ENCODE peak calls at places on chromosome 20, in four cellular contexts. J, S, K and M are unnamed samples.

GRCh38 chr20:34195355-34195754 is 45.9 kb upstream of the ASIP start:
- DNase-seq in J (no peak), S (no peak), K (no peak), M (no peak)

GRCh38 chr20:37398750-37399621 is 53.0 kb downstream of the SRC start:
- DNase-seq in J (peak), S (no peak), K (no peak), M (no peak)

GRCh38 chr20:48683467-48684175 is 144.2 kb downstream of the PREX1 start:
- DNase-seq in J (no peak), S (no peak), K (no peak), M (no peak)

GRCh38 chr20:63495771-63496403 is 3.0 kb downstream of the EEF1A2 start:
- DNase-seq in J (peak), S (peak), K (no peak), M (peak)

GRCh38 chr20:6519556-6519955 is 247.9 kb upstream of the BMP2 start:
- DNase-seq in J (no peak), S (no peak), K (no peak), M (no peak)

GRCh38 chr20:64084209-64085152 is at the start of gene LKAAEAR1:
- DNase-seq in J (no peak), S (no peak), K (no peak), M (no peak)

GRCh38 chr20:36818831-36819230 is 45.3 kb upstream of the DSN1 start:
- DNase-seq in J (no peak), S (no peak), K (no peak), M (no peak)

GRCh38 chr20:57530327-57530981 is 5.5 kb upstream of the CTCFL start:
- DNase-seq in J (no peak), S (no peak), K (no peak), M (no peak)

GRCh38 chr20:7195704-7196103 is 428.2 kb downstream of the BMP2 start:
- DNase-seq in J (no peak), S (no peak), K (no peak), M (no peak)

GRCh38 chr20:8424986-8425385 is 292.9 kb downstream of the PLCB1 start:
- DNase-seq in J (no peak), S (no peak), K (no peak), M (no peak)

GRCh38 chr20:48599106-48599747 is 228.6 kb downstream of the PREX1 start:
- DNase-seq in J (no peak), S (no peak), K (no peak), M (no peak)

GRCh38 chr20:57600324-57601210 is 19.7 kb downstream of the ZBP1 start:
- DNase-seq in J (no peak), S (no peak), K (no peak), M (peak)

GRCh38 chr20:19743650-19744015 is 14.4 kb upstream of the RIN2 start:
- DNase-seq in J (no peak), S (no peak), K (no peak), M (no peak)
- TF ChIP-seq CHD4 in J (no peak), S (no peak), K (no peak), M (no peak)

DNA sequence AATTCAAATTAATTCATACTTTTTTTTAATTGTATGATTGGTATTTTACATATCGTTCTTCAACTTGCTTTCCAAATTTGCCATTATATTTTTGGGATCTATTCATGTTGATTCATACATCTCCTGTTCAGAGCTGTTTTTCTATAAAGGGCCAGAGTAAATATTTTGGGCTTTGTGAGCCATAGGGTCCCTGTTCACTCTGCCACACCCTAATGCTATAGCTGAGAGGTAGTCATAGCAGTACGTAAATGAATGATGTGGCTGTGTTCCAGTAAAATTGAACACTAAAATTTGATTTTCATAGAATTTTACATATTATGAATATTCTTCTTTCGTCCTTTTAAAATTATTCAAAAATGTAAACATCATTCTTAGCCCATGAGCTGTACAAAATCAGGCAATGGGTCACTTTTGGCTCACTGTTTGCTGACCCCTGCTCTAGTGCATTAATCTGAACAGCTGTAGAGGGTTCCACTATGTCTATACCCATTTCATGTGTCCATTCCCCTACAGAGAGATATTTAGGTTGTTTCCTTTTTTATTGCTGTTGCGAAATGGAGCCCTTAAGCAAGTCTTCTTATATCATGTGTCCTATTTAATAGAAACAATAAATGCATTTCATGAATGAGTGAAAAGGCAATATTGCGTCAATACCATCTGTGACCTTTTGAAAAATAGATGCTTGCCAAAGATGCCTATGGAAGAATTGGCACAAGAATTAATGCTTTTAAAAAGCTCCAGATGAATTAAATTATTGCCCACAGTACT is 136.4 kb upstream of the SALL4 start:
- DNase-seq in J (no peak), S (no peak), K (no peak), M (no peak)
- TF ChIP-seq CHD4 in J (no peak), S (no peak), K (no peak), M (no peak)

GRCh38 chr20:22586645-22587310 is 2.4 kb upstream of the FOXA2 start:
- DNase-seq in J (peak), S (peak), K (no peak), M (peak)

GRCh38 chr20:22583773-22584629 is at the start of gene FOXA2:
- DNase-seq in J (peak), S (peak), K (no peak), M (peak)

GRCh38 chr20:22585786-22586493 is 1.6 kb upstream of the FOXA2 start:
- DNase-seq in J (no peak), S (no peak), K (no peak), M (peak)

GRCh38 chr20:22584630-22584921 is 204 bp upstream of the FOXA2 start:
- DNase-seq in J (peak), S (peak), K (no peak), M (peak)

DNA sequence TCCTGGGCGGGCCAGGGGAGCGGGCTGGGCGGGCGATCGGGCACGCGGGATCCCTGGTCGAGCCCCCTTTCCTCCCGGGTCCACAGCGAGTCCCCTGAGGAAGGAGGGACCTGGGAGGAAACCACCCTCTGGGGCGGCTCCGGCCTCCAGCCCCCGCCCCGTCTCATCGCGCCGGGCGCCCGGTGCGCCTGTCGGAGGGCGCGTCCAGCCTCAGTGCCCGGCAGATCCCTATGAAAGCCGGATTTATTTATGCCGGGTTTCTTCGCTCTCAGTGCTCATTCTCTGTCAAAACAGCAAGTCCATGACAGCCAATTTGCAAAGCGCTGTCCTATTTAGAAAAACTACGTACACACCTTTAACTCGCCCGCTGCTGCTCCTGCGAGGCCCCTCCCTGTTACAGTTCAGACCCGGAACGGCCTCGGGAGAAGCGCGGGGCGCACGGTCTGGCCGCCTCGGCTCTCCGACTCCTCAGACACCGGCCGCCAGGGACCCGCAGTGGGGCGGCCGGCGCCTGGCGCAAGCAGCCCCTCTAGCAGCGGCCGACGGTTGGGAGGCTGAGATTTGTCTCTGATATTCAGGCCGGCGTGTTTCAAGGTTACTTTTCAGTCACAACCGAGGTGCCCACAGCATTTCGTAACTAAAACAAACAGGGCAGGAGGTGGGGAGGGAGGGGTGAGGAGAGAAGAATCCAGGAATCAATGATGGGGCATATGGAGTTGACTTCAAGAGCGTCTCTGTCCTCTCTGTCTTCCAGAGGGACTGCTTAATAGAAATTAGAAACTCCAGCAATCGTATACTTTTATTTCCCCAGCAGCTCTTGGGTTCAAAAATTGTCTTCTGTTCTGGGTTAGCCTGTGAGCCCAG is 782 bp upstream of the FOXA2 start:
- DNase-seq in J (peak), S (no peak), K (no peak), M (peak)
- TF ChIP-seq CHD4 in J (no peak), S (no peak), K (no peak), M (no peak)

GRCh38 chr20:43963233-43963632 is 48.6 kb downstream of the TOX2 start:
- DNase-seq in J (peak), S (no peak), K (no peak), M (no peak)

GRCh38 chr20:43962518-43962917 is 47.9 kb downstream of the TOX2 start:
- DNase-seq in J (no peak), S (no peak), K (no peak), M (no peak)

GRCh38 chr20:43961116-43961515 is 46.5 kb downstream of the TOX2 start:
- DNase-seq in J (no peak), S (no peak), K (no peak), M (no peak)

GRCh38 chr20:43961541-43962471 is 47.2 kb downstream of the TOX2 start:
- DNase-seq in J (no peak), S (no peak), K (no peak), M (no peak)

GRCh38 chr20:43963872-43964791 is 49.5 kb downstream of the TOX2 start:
- DNase-seq in J (no peak), S (no peak), K (no peak), M (no peak)
- TF ChIP-seq CHD4 in J (no peak), S (peak), K (no peak), M (no peak)

GRCh38 chr20:59284470-59284869 is 15.9 kb upstream of the EDN3 start:
- DNase-seq in J (no peak), S (no peak), K (no peak), M (no peak)
- TF ChIP-seq CHD4 in J (no peak), S (no peak), K (no peak), M (no peak)

GRCh38 chr20:25282034-25282781 is 34.3 kb downstream of the PYGB start:
- DNase-seq in J (no peak), S (no peak), K (no peak), M (no peak)

GRCh38 chr20:25285091-25285647 is 37.3 kb downstream of the PYGB start:
- DNase-seq in J (no peak), S (no peak), K (no peak), M (no peak)

GRCh38 chr20:25284131-25284601 is 36.3 kb downstream of the PYGB start:
- DNase-seq in J (no peak), S (no peak), K (no peak), M (no peak)

GRCh38 chr20:25282796-25283195 is 34.9 kb downstream of the PYGB start:
- DNase-seq in J (no peak), S (no peak), K (no peak), M (no peak)

DNA sequence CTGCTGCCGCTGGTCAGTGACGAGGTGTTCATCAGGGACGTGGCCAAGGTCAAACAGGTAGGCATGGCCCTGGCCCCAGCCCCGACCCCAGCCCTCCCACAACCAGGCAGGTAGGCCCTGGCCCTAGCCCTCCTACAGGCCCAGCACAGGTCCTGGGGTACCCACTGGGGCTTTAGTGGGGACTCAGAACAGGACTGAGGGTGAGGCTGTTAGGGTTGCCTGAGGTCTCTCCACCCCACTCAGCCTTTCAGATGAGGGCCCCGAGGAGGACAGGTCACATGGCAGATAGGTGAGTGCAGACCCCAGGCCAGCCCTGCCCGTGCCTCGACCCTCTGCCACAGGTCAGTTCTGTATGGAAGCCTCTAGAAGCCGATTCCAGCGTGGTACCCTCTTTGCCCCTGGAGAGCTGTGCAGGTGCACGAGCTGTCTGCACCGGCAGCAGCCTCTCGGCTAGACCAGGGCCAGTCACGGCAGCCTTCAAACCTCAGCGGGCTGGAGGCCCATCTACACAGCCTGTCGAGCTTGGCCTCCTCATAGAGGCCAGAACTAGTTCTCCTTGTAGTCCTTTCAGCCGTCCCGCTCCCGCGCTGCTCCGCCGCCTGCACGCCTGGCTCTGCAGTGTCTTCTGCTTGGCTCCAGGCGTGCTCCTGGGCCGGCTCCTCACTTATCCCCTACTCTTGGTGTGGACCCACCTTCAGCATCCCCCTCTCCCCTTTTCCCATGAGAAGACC is 35.5 kb downstream of the PYGB start:
- DNase-seq in J (no peak), S (no peak), K (no peak), M (no peak)
- TF ChIP-seq CHD4 in J (no peak), S (no peak), K (no peak), M (no peak)

DNA sequence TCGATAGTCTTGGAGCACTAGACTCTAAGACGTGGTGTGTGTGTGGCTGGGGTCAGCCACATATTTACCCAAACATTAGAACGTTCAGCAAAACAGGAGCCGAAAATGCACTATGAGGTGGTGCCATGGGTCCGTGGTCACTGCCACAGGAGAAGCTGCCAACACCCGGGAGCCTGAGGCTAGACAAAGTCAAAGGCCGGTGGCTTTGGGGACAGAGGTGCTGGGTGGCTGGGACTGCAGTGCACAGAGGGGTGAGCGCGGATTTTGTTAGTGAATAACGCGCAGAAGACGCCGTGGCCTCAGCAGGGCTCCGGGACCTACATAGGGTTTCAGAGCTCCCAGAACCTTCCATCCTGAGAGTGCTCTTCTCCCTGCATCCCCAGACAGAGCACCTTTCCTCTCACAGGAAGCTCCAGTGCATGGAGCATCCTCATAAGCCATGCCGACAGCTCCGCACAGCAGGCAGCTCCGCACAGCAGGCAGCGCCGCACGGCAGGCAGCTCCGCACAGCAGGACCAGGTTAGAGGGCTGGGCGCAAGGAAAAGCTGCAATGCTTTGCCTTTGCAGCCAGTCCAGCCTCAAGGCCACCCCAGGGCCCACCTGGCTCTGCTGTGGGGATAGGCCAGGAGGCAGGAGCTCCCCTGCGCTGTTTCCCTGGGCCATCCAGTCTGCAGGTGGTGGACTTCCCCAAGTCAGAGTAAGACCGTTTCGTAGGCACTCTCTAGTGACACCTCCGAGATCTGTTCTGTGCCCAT is 304.1 kb downstream of the TAF4 start:
- DNase-seq in J (no peak), S (no peak), K (no peak), M (no peak)
- TF ChIP-seq CHD4 in J (no peak), S (no peak), K (no peak), M (no peak)

GRCh38 chr20:5033566-5033965 is 32.3 kb upstream of the SLC23A2 start:
- DNase-seq in J (peak), S (no peak), K (no peak), M (no peak)
- TF ChIP-seq CHD4 in J (no peak), S (no peak), K (no peak), M (no peak)